ENCODE peak calls at places on chromosome 17, in five cellular contexts. One of them, this sample, is unnamed.

GRCh38 chr17:57940653-57941329 is 14.4 kb downstream of the CUEDC1 start:
- DNase-seq in heart right ventricle: no peak
- DNase-seq in spleen: no peak
- DNase-seq in psoas muscle: peak; percentile 73
- DNase-seq in cardiac muscle cell: no peak
- DNase-seq in this sample: no peak

GRCh38 chr17:77829871-77830799 is 128.4 kb upstream of the TNRC6C start:
- DNase-seq in heart right ventricle: peak; percentile 73
- DNase-seq in spleen: peak; percentile 51
- DNase-seq in psoas muscle: peak; percentile 74
- DNase-seq in cardiac muscle cell: peak; percentile 86
- DNase-seq in this sample: no peak

GRCh38 chr17:32283745-32284207 is 18.1 kb downstream of the RHBDL3 start:
- DNase-seq in heart right ventricle: no peak
- DNase-seq in spleen: no peak
- DNase-seq in psoas muscle: no peak
- DNase-seq in cardiac muscle cell: peak; percentile 38
- DNase-seq in this sample: no peak

GRCh38 chr17:77963441-77963840 is 4.9 kb downstream of the TNRC6C start:
- DNase-seq in heart right ventricle: no peak
- DNase-seq in spleen: no peak
- DNase-seq in psoas muscle: no peak
- DNase-seq in cardiac muscle cell: peak; percentile 95
- DNase-seq in this sample: no peak

GRCh38 chr17:2828396-2829038 is 32.3 kb downstream of the RAP1GAP2 start:
- DNase-seq in heart right ventricle: peak; percentile 84
- DNase-seq in spleen: peak; percentile 95
- DNase-seq in psoas muscle: peak; percentile 83
- DNase-seq in cardiac muscle cell: peak; percentile 52
- DNase-seq in this sample: peak; percentile 97

GRCh38 chr17:2190014-2190413 is 113.6 kb downstream of the SMG6 start:
- DNase-seq in heart right ventricle: no peak
- DNase-seq in spleen: no peak
- DNase-seq in psoas muscle: peak; percentile 63
- DNase-seq in cardiac muscle cell: peak; percentile 80
- DNase-seq in this sample: no peak

GRCh38 chr17:35947156-35947585 is 3.7 kb upstream of the LYZL6 start:
- DNase-seq in heart right ventricle: peak; percentile 22
- DNase-seq in spleen: no peak
- DNase-seq in psoas muscle: no peak
- DNase-seq in cardiac muscle cell: peak; percentile 58
- DNase-seq in this sample: peak; percentile 19

GRCh38 chr17:40727447-40728231 is 24.1 kb upstream of the KRT24 start:
- DNase-seq in heart right ventricle: no peak
- DNase-seq in spleen: no peak
- DNase-seq in psoas muscle: no peak
- DNase-seq in cardiac muscle cell: peak; percentile 22
- DNase-seq in this sample: no peak

GRCh38 chr17:75920045-75920560 is 15.4 kb upstream of the MRPL38 start:
- DNase-seq in heart right ventricle: no peak
- DNase-seq in spleen: no peak
- DNase-seq in psoas muscle: no peak
- DNase-seq in cardiac muscle cell: no peak
- DNase-seq in this sample: no peak

GRCh38 chr17:5509482-5509881 is 23.1 kb downstream of the MIS12 start:
- DNase-seq in heart right ventricle: no peak
- DNase-seq in spleen: no peak
- DNase-seq in psoas muscle: no peak
- DNase-seq in cardiac muscle cell: peak; percentile 40
- DNase-seq in this sample: no peak

GRCh38 chr17:63191610-63192009 is 225.6 kb downstream of the TANC2 start:
- DNase-seq in heart right ventricle: peak; percentile 13
- DNase-seq in spleen: peak; percentile 80
- DNase-seq in psoas muscle: peak; percentile 55
- DNase-seq in cardiac muscle cell: no peak
- DNase-seq in this sample: no peak

GRCh38 chr17:18016426-18016825 is 22.5 kb downstream of the ATPAF2 start:
- DNase-seq in heart right ventricle: no peak
- DNase-seq in spleen: peak; percentile 5
- DNase-seq in psoas muscle: no peak
- DNase-seq in cardiac muscle cell: no peak
- DNase-seq in this sample: no peak

GRCh38 chr17:75406222-75406615 is 741 bp upstream of the GRB2 start:
- DNase-seq in heart right ventricle: no peak
- DNase-seq in spleen: no peak
- DNase-seq in psoas muscle: no peak
- DNase-seq in cardiac muscle cell: peak; percentile 24
- DNase-seq in this sample: no peak

GRCh38 chr17:33461051-33461450 is 168.0 kb upstream of the ASIC2 start:
- DNase-seq in heart right ventricle: no peak
- DNase-seq in spleen: no peak
- DNase-seq in psoas muscle: no peak
- DNase-seq in cardiac muscle cell: no peak
- DNase-seq in this sample: no peak

GRCh38 chr17:42698736-42699414 is 16.5 kb downstream of the CNTNAP1 start:
- DNase-seq in heart right ventricle: no peak
- DNase-seq in spleen: no peak
- DNase-seq in psoas muscle: peak; percentile 64
- DNase-seq in cardiac muscle cell: peak; percentile 90
- DNase-seq in this sample: no peak

GRCh38 chr17:57406131-57406980 is 150.0 kb downstream of the MSI2 start:
- DNase-seq in heart right ventricle: no peak
- DNase-seq in spleen: no peak
- DNase-seq in psoas muscle: no peak
- DNase-seq in cardiac muscle cell: peak; percentile 76
- DNase-seq in this sample: no peak

GRCh38 chr17:61467416-61468262 is 15.4 kb downstream of the TBX4 start:
- DNase-seq in heart right ventricle: no peak
- DNase-seq in spleen: peak; percentile 71
- DNase-seq in psoas muscle: no peak
- DNase-seq in cardiac muscle cell: peak; percentile 62
- DNase-seq in this sample: no peak

GRCh38 chr17:50055055-50055425 is 870 bp upstream of the ITGA3 start:
- DNase-seq in heart right ventricle: no peak
- DNase-seq in spleen: no peak
- DNase-seq in psoas muscle: peak; percentile 53
- DNase-seq in cardiac muscle cell: no peak
- DNase-seq in this sample: peak; percentile 87

GRCh38 chr17:512311-512710 is 159.7 kb upstream of the RPH3AL start:
- DNase-seq in heart right ventricle: no peak
- DNase-seq in spleen: peak; percentile 59
- DNase-seq in psoas muscle: no peak
- DNase-seq in cardiac muscle cell: no peak
- DNase-seq in this sample: no peak

GRCh38 chr17:512926-513325 is 160.3 kb upstream of the RPH3AL start:
- DNase-seq in heart right ventricle: no peak
- DNase-seq in spleen: peak; percentile 66
- DNase-seq in psoas muscle: no peak
- DNase-seq in cardiac muscle cell: peak; percentile 31
- DNase-seq in this sample: no peak

GRCh38 chr17:510223-510917 is 157.8 kb upstream of the RPH3AL start:
- DNase-seq in heart right ventricle: no peak
- DNase-seq in spleen: peak; percentile 22
- DNase-seq in psoas muscle: no peak
- DNase-seq in cardiac muscle cell: no peak
- DNase-seq in this sample: no peak

GRCh38 chr17:511833-512251 is 159.2 kb upstream of the RPH3AL start:
- DNase-seq in heart right ventricle: no peak
- DNase-seq in spleen: peak; percentile 37
- DNase-seq in psoas muscle: no peak
- DNase-seq in cardiac muscle cell: no peak
- DNase-seq in this sample: no peak

DNA sequence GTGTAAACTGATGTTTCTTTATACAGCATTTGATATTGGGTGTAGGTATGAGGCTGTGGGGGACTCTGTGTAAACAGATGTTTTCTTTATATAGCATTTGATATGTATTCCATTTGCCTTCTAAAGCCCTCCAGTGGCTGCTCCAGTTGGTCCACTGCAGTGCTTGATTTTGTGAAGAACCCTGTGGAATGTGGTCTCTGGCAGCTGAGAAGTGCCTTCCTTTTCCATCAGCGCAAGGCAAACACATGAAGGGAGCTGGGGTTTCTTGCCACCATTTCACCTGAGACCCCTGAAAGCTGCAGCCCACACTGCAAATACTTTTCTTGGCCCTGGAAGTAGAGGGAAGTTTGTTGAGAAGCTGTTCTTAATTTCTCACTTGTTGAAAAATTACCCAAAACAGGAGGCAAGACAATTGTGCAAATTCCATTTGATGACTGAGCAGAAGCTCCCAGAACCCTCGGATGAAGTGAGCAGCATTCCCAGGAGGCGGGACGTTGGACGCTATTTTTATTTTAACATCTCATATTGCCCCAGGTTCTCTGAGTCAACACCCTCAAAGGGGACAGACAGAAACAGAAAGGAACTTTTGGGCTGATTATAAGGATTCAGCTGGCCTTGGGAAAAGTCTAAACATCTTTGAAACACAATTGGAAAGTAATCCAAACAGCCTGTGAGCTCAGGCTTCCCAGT is 158.5 kb upstream of the RPH3AL start:
- DNase-seq in heart right ventricle: no peak
- DNase-seq in spleen: peak; percentile 17
- DNase-seq in psoas muscle: no peak
- DNase-seq in cardiac muscle cell: peak; percentile 25
- DNase-seq in this sample: no peak
- H3K4me3 ChIP-seq in heart right ventricle: no peak overlapping the region
- H3K4me3 ChIP-seq in spleen: no peak overlapping the region
- H3K4me3 ChIP-seq in psoas muscle: peak overlapping the region; percentile 57
- H3K4me3 ChIP-seq in cardiac muscle cell: no peak overlapping the region
- H3K4me3 ChIP-seq in this sample: no peak overlapping the region

GRCh38 chr17:37259030-37259735 is 116.6 kb upstream of the C17orf78 start:
- DNase-seq in heart right ventricle: no peak
- DNase-seq in spleen: no peak
- DNase-seq in psoas muscle: no peak
- DNase-seq in cardiac muscle cell: peak; percentile 8
- DNase-seq in this sample: no peak

GRCh38 chr17:37261286-37261685 is 114.5 kb upstream of the C17orf78 start:
- DNase-seq in heart right ventricle: no peak
- DNase-seq in spleen: no peak
- DNase-seq in psoas muscle: no peak
- DNase-seq in cardiac muscle cell: peak; percentile 50
- DNase-seq in this sample: no peak

GRCh38 chr17:37256627-37257026 is 119.2 kb upstream of the C17orf78 start:
- DNase-seq in heart right ventricle: no peak
- DNase-seq in spleen: no peak
- DNase-seq in psoas muscle: no peak
- DNase-seq in cardiac muscle cell: no peak
- DNase-seq in this sample: no peak

DNA sequence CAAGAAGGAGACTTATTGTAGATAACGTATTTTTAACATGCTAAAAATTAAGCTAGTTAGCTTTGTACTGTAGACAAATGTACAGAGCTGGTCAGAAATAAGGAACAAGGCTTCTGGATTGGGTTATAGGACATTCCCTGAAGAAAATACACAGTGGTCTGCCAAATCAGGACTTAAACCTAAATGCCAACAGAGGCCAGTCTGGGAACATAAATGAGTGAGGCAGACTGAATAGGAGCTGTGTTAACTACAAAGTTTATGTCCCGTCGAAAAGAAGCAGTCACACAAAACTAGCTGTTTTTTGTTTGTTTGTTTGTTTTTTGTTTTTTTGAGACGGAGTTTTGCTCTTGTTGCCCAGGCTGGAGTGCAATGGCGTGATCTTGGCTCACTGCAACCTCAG is 120.4 kb upstream of the C17orf78 start:
- DNase-seq in heart right ventricle: no peak
- DNase-seq in spleen: no peak
- DNase-seq in psoas muscle: no peak
- DNase-seq in cardiac muscle cell: no peak
- DNase-seq in this sample: no peak
- TF ChIP-seq CTCF in heart right ventricle: no peak
- TF ChIP-seq CTCF in spleen: no peak
- TF ChIP-seq CTCF in psoas muscle: no peak
- TF ChIP-seq CTCF in cardiac muscle cell: no peak
- TF ChIP-seq CTCF in this sample: no peak

DNA sequence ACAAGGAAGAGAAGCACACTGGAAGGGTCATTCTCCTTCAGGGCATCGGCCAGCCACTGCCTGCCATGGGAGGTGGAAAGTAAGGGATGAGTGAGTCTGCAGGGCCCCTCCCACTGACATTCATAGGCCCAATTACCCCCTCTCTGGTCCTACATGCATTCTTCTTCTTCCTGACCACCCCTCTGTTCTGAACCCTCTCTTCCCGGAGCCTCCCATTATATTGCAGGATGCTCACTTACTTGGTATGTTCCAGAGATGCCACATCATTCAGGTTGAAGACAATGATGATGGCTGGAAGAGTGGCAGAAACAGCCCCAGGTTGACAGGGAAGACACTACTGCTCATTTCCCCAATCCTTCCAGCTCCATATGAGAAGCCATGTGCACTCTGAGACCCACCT is 2.5 kb downstream of the RAB34 start:
- DNase-seq in heart right ventricle: no peak
- DNase-seq in spleen: no peak
- DNase-seq in psoas muscle: no peak
- DNase-seq in cardiac muscle cell: no peak
- DNase-seq in this sample: no peak
- H3K4me1 ChIP-seq in heart right ventricle: peaks cover 54% of the 10 kb centered on the region
- H3K4me1 ChIP-seq in spleen: peaks cover 23% of the 10 kb centered on the region
- H3K4me1 ChIP-seq in psoas muscle: peaks cover 8% of the 10 kb centered on the region
- H3K4me1 ChIP-seq in cardiac muscle cell: peaks cover 20% of the 10 kb centered on the region
- H3K4me1 ChIP-seq in this sample: peaks cover 6% of the 10 kb centered on the region

GRCh38 chr17:52384695-52385094 is 226.2 kb upstream of the CA10 start:
- DNase-seq in heart right ventricle: no peak
- DNase-seq in spleen: no peak
- DNase-seq in psoas muscle: no peak
- DNase-seq in cardiac muscle cell: no peak
- DNase-seq in this sample: no peak
- H3K4me3 ChIP-seq in heart right ventricle: no peak overlapping the region
- H3K4me3 ChIP-seq in spleen: no peak overlapping the region
- H3K4me3 ChIP-seq in psoas muscle: no peak overlapping the region
- H3K4me3 ChIP-seq in cardiac muscle cell: no peak overlapping the region
- H3K4me3 ChIP-seq in this sample: no peak overlapping the region

DNA sequence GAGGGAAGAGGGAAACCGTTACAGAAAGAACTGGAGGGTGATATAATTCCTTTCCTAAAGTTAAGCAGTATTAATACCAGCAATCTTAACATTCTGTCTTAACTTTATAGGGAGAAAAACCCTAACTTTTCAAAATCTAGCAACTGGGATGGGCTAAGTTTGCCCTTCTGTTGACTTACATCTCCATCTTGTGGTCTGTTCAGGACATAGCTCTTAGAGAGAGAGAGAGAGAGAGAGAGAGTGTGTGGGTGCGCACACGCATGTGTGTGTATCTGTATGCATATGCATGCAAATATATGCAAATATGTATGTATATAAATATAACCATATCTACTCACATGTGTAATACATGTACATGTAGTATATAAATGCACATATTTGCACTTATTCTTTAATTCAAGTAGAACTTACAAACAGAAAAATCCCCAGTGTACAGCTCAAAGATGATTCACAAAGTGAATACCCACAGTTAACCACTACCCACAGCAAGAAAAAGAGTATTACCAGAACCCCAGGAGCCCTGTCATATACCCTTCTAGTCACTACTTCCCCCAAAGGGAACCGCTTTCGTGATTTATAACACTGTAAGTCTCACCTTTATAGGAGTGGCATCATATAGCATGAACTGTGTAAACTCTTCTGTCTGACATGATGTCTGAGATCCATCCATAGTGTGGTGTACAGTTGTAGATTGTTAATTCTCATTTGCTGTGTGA is 46.4 kb downstream of the STX8 start:
- DNase-seq in heart right ventricle: no peak
- DNase-seq in spleen: no peak
- DNase-seq in psoas muscle: no peak
- DNase-seq in cardiac muscle cell: peak; percentile 47
- DNase-seq in this sample: no peak
- TF ChIP-seq CTCF in heart right ventricle: no peak
- TF ChIP-seq CTCF in spleen: peak; percentile 32
- TF ChIP-seq CTCF in psoas muscle: peak; percentile 42
- TF ChIP-seq CTCF in cardiac muscle cell: peak; percentile 64
- TF ChIP-seq CTCF in this sample: no peak

This sample was measured in pancreas.